ENCODE peak calls at places on chromosomes 3 and 15, in eight cellular contexts. Y is spleen, R is PC-3, G is pancreas, X is testis, U is fibroblast of mammary gland, Z is dorsolateral prefrontal cortex, N is Peyer's patch. W is an unnamed sample.

GRCh38 chr3:154786724-154787123 is 293.4 kb upstream of the MME start:
- DNase-seq in Y (no peak), R (no peak), G (no peak), X (no peak), U (peak), Z (no peak), N (no peak), W (no peak)

GRCh38 chr3:116770815-116771450 is 61.4 kb downstream of the TUSC7 start:
- DNase-seq in Y (no peak), R (peak), G (peak), X (peak), U (peak), Z (peak), N (peak), W (peak)

GRCh38 chr3:56917740-56918568 is 116.2 kb upstream of the ARHGEF3 start:
- DNase-seq in Y (no peak), R (no peak), G (no peak), X (no peak), U (no peak), Z (no peak), N (peak), W (no peak)

GRCh38 chr3:179738998-179739397 is 86.2 kb downstream of the USP13 start:
- DNase-seq in Y (no peak), R (no peak), G (no peak), X (no peak), U (no peak), Z (no peak), N (no peak), W (no peak)

GRCh38 chr15:96162322-96162721 is 168.2 kb upstream of the NR2F2 start:
- DNase-seq in Y (no peak), R (no peak), G (peak), X (no peak), U (no peak), Z (no peak), N (peak), W (no peak)

GRCh38 chr3:66036586-66037061 is 2.1 kb downstream of the MAGI1 start:
- DNase-seq in Y (no peak), R (no peak), G (no peak), X (peak), U (no peak), Z (no peak), N (no peak), W (peak)

GRCh38 chr15:97196066-97197027 is 764.2 kb upstream of the ARRDC4 start:
- DNase-seq in Y (no peak), R (no peak), G (no peak), X (no peak), U (no peak), Z (no peak), N (no peak), W (no peak)

GRCh38 chr3:148718982-148719862 is 21.5 kb downstream of the AGTR1 start:
- DNase-seq in Y (no peak), R (peak), G (no peak), X (no peak), U (peak), Z (no peak), N (no peak), W (peak)

GRCh38 chr3:99875573-99875924 is 57.9 kb downstream of the CMSS1 start:
- DNase-seq in Y (no peak), R (no peak), G (no peak), X (no peak), U (peak), Z (no peak), N (no peak), W (peak)

GRCh38 chr3:129461461-129462146 is 21.6 kb downstream of the IFT122 start:
- DNase-seq in Y (no peak), R (peak), G (no peak), X (no peak), U (peak), Z (no peak), N (no peak), W (peak)

GRCh38 chr15:70974004-70974832 is 81.6 kb downstream of the LRRC49 start:
- DNase-seq in Y (no peak), R (peak), G (no peak), X (no peak), U (peak), Z (no peak), N (no peak), W (peak)

GRCh38 chr3:152396867-152397266 is 128.1 kb downstream of the MBNL1 start:
- DNase-seq in Y (no peak), R (no peak), G (no peak), X (no peak), U (no peak), Z (no peak), N (no peak), W (peak)

GRCh38 chr15:82952156-82953081 is at the start of gene HOMER2:
- DNase-seq in Y (no peak), R (peak), G (peak), X (peak), U (peak), Z (peak), N (no peak), W (peak)

GRCh38 chr15:76875911-76876310 is 29.2 kb downstream of the SCAPER start:
- DNase-seq in Y (peak), R (no peak), G (no peak), X (no peak), U (no peak), Z (no peak), N (no peak), W (no peak)

GRCh38 chr3:56144792-56145191 is 323.5 kb downstream of the ERC2 start:
- DNase-seq in Y (no peak), R (no peak), G (no peak), X (no peak), U (peak), Z (no peak), N (no peak), W (no peak)

GRCh38 chr15:66704019-66704782 is 2.2 kb downstream of the SMAD6 start:
- DNase-seq in Y (no peak), R (no peak), G (no peak), X (peak), U (no peak), Z (no peak), N (no peak), W (no peak)

GRCh38 chr3:72997421-72997961 is 880 bp downstream of the PPP4R2 start:
- DNase-seq in Y (no peak), R (peak), G (no peak), X (peak), U (peak), Z (no peak), N (peak), W (peak)

GRCh38 chr3:64685331-64685799 is 2.4 kb downstream of the ADAMTS9 start:
- DNase-seq in Y (peak), R (no peak), G (peak), X (peak), U (peak), Z (no peak), N (peak), W (peak)

GRCh38 chr3:21484323-21485154 is 266.5 kb downstream of the ZNF385D start:
- DNase-seq in Y (no peak), R (peak), G (peak), X (peak), U (peak), Z (no peak), N (no peak), W (peak)

GRCh38 chr3:123637131-123637530 is 52.3 kb upstream of the HACD2 start:
- DNase-seq in Y (no peak), R (peak), G (no peak), X (no peak), U (no peak), Z (no peak), N (peak), W (no peak)

GRCh38 chr3:123638936-123639680 is 54.3 kb upstream of the HACD2 start:
- DNase-seq in Y (no peak), R (no peak), G (no peak), X (peak), U (no peak), Z (no peak), N (peak), W (no peak)

GRCh38 chr3:123635717-123636116 is 50.9 kb upstream of the HACD2 start:
- DNase-seq in Y (no peak), R (no peak), G (no peak), X (no peak), U (no peak), Z (no peak), N (no peak), W (no peak)

GRCh38 chr3:123636431-123636841 is 51.6 kb upstream of the HACD2 start:
- DNase-seq in Y (no peak), R (no peak), G (peak), X (peak), U (no peak), Z (no peak), N (peak), W (no peak)

GRCh38 chr3:123637841-123638240 is 53.0 kb upstream of the HACD2 start:
- DNase-seq in Y (no peak), R (no peak), G (no peak), X (no peak), U (no peak), Z (no peak), N (peak), W (no peak)
- H3K4me3 ChIP-seq in Y (no peak), R (no peak), G (no peak), X (no peak), U (no peak), Z (no peak), N (no peak), W (no peak)

DNA sequence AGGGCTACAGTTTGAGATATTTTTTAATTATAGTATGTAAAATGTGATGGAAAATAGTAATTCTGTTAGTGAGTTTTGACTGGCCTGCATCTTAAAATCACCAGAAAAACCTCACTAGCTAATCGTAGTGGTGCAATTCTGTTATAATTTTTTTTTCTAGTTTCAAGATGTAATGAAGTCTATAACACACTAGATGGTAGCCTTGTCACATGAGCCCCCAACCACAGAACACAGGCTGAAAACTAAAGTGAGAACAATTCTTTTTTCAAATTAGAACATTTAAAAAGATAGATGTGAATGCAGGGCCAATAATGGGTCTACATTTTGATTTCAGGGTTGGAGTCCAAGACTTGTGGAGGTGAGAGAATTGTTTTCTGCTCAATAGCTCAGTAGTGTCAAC is 83.3 kb upstream of the KCNH8 start:
- DNase-seq in Y (no peak), R (peak), G (no peak), X (peak), U (no peak), Z (no peak), N (no peak), W (no peak)
- TF ChIP-seq CTCF in Y (no peak), R (peak), G (no peak), X (peak), U (no peak), Z (peak), N (peak), W (no peak)

DNA sequence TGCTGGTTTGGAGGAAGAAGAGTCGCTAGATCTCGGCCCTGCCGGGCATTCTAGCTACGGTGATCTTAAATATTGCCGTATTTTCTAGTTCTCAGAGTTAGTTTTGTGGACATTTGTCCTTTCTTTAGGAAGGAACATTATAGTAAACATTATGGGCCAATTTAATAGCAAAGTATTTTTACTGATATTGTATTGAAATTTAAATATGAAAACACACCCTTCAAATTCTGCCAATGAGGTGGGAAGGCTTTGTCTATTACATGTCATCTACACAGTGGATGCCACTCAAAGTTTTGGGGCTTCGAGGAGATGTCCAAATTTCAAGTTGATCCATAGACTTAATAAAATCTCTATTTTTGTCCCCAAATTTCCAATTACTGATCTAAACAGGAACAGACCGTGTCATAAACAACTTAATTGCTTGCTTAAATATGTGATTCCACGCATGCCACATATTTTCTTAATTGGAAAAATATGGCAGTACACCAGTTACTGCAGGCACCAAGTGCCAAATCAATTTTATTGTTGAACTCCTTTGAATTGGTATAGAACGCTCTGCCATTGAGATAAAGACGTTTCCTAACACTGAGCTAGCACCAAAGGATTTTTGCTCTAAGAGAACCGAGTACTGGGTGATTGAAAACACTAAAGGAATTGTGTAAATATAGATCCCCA is 1.7 kb downstream of the SHOX2 start:
- DNase-seq in Y (no peak), R (no peak), G (no peak), X (no peak), U (peak), Z (no peak), N (no peak), W (no peak)
- H3K4me3 ChIP-seq in Y (no peak), R (no peak), G (no peak), X (peak), U (peak), Z (no peak), N (no peak), W (no peak)

DNA sequence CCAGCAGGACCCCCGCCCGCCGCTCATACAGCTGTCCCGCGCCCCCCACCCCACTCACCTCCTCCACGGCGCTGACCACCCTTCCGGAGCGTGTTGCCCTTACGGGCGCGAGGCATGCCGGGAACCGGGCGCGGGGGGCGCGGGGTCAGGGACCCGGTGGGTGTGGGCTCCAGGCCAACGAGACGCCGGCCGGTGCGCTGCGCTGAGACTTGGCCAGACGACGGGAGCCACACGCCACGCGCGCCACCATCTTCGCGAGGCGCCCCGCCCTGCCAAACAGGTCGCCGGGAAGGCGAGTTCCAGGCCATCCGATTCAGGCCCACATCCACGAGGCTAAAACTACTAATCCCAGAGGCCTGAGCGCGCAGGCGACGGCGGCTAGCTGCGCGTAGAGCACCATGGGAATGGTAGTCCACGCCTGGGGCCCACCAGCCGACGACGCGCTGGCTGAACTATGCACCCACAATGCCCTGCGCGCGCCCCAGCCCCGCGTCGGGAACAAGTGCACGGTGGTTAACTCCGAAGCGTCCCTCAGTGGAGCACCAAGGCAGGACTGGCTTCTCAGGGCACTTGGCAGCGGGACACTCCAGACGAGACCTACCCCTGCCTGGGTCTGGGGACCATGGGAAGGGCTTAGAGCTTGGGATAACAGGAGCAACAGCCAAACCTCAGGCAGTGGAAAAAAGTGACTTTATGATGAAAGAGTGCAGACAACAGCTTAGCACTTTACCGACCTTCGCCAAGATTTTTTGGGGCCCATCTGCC is at the start of gene IFRD2:
- DNase-seq in Y (peak), R (peak), G (peak), X (peak), U (peak), Z (peak), N (peak), W (peak)
- TF ChIP-seq CTCF in Y (peak), R (no peak), G (no peak), X (no peak), U (no peak), Z (peak), N (no peak), W (no peak)

GRCh38 chr3:39150803-39151631 is 2.4 kb downstream of the CSRNP1 start:
- DNase-seq in Y (no peak), R (peak), G (peak), X (peak), U (peak), Z (no peak), N (peak), W (peak)

GRCh38 chr3:39153977-39154299 is 547 bp upstream of the CSRNP1 start:
- DNase-seq in Y (no peak), R (no peak), G (no peak), X (no peak), U (no peak), Z (no peak), N (no peak), W (no peak)

GRCh38 chr3:39156421-39156820 is 3.0 kb upstream of the CSRNP1 start:
- DNase-seq in Y (no peak), R (no peak), G (no peak), X (no peak), U (peak), Z (no peak), N (no peak), W (no peak)

GRCh38 chr3:39157359-39157758 is 4.0 kb upstream of the CSRNP1 start:
- DNase-seq in Y (no peak), R (no peak), G (no peak), X (no peak), U (no peak), Z (no peak), N (no peak), W (no peak)

GRCh38 chr3:39154323-39155021 is 1.1 kb upstream of the CSRNP1 start:
- DNase-seq in Y (peak), R (no peak), G (peak), X (peak), U (peak), Z (no peak), N (peak), W (no peak)
- H3K4me3 ChIP-seq in Y (peak), R (no peak), G (peak), X (peak), U (peak), Z (peak), N (no peak), W (no peak)

DNA sequence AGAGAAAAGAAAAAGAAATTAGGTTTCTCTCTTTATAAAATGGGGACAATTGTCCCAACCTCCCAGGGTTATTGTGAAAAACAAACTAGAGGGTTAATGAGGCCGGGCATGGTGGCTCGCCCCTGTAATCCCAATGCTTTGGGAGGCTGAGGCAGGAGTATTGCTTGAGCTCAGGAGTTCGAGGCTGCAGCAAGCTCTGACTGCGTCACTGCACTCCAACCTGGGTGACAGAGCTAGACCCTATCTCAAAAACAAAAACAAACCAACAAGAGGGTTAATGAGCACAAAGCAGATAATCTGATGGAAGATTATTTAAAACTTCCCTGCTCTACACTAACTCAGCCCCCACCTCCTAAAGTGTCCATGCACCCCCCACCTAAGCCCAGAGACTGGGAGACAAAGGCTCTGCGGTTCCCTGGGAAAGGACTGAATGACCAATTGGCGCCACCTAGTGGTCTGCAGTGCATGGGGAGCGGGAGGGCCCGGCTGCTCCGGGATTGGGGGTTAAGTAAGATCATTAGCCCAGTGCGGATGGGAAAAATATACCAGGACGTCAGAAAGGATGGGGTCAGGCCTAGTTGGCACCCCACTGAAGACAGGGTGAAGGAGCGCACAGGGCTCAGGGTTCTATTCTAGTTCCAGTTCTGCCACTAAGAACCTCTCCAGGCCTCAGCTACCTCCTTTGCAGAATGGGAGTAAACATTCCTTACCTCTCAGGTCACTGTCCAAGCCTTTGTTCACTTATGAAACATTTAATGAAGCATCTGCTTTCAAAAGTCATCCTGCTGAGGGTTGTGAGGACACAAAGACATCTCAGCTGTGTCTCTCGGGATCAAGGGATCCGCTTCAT is 15.6 kb downstream of the PIF1 start:
- DNase-seq in Y (peak), R (peak), G (peak), X (peak), U (peak), Z (peak), N (peak), W (peak)
- TF ChIP-seq CTCF in Y (peak), R (peak), G (peak), X (peak), U (peak), Z (peak), N (peak), W (peak)

GRCh38 chr3:114519415-114519814 is 225.6 kb downstream of the TIGIT start:
- DNase-seq in Y (no peak), R (no peak), G (peak), X (peak), U (peak), Z (no peak), N (no peak), W (peak)
- H3K4me3 ChIP-seq in Y (no peak), R (no peak), G (no peak), X (no peak), U (no peak), Z (no peak), N (no peak), W (no peak)

DNA sequence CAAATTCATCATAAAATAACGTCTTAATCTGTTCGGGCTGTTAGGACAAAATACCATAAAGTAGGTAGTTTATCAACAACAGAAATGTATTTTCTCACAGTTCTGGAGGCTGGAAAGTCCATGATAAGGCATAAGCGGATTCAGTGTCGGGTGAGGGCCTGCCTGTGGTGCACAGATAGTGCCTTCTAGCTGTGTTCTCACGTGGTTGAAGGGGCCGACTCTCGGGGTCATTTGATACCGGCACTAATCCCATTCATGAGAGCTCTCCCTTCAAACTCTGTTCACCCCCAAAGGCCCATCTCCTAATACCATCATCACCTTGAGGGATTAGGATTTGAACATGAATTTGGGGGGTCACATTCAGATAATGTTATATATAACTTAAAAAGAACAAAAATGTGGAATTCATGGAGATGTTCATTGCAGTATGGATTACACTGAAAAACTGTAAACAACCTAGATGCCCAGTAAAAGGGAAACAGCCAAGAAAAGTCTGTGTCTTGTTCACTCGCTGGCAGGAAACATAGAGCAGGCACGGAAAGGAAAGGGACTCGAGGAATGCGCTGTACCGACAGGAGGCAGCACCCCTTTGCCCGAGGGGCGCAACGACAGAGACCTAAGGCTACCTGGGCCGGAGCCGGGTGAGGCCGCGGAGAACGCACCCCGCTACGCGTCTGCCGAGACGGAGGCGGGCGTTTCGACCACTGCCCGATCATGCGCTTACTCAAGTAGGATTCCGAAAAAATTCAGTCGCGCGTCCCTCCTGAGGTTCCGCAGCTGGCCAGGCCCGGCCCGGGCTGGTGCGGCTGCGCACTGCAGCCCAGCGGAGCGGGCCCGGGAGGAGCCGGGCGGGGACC is 1.1 kb upstream of the MAN2A2 start:
- DNase-seq in Y (peak), R (peak), G (peak), X (peak), U (peak), Z (peak), N (peak), W (peak)
- TF ChIP-seq CTCF in Y (peak), R (peak), G (peak), X (peak), U (peak), Z (peak), N (peak), W (peak)

W was measured in choroid plexus epithelial cell.